ENCODE peak calls at places on chromosomes 4 and X, in seven cellular contexts. F is upper lobe of right lung, S is M059J, G is fibroblast of pulmonary artery, T is HS-27A, R is omental fat pad, Z is aorta. Q is an unnamed sample.

GRCh38 chr4:75916091-75916661 is 13.9 kb upstream of the PPEF2 start:
- DNase-seq in F (no peak), S (peak), G (peak), T (no peak), R (no peak), Z (no peak), Q (no peak)

GRCh38 chrX:44844204-44844603 is 383 bp downstream of the DUSP21 start:
- DNase-seq in F (no peak), S (no peak), G (no peak), T (no peak), R (no peak), Z (no peak), Q (no peak)

GRCh38 chr4:68358988-68359387 is 9.1 kb upstream of the YTHDC1 start:
- DNase-seq in F (no peak), S (no peak), G (no peak), T (no peak), R (no peak), Z (no peak), Q (no peak)

GRCh38 chrX:63993936-63994335 is 208.9 kb upstream of the ARHGEF9 start:
- DNase-seq in F (no peak), S (no peak), G (no peak), T (no peak), R (no peak), Z (no peak), Q (no peak)

GRCh38 chr4:145945431-145946155 is 7.0 kb upstream of the ZNF827 start:
- DNase-seq in F (no peak), S (no peak), G (no peak), T (no peak), R (no peak), Z (no peak), Q (no peak)

GRCh38 chr4:142743071-142743825 is 102.9 kb downstream of the INPP4B start:
- DNase-seq in F (no peak), S (peak), G (peak), T (no peak), R (no peak), Z (no peak), Q (no peak)

GRCh38 chr4:100106982-100107381 is 83.3 kb downstream of the DDIT4L start:
- DNase-seq in F (no peak), S (no peak), G (no peak), T (no peak), R (no peak), Z (no peak), Q (no peak)

GRCh38 chr4:87575408-87575807 is 32.9 kb upstream of the DSPP start:
- DNase-seq in F (no peak), S (no peak), G (peak), T (no peak), R (no peak), Z (no peak), Q (no peak)

GRCh38 chr4:153038493-153039311 is 102.6 kb downstream of the FHDC1 start:
- DNase-seq in F (no peak), S (no peak), G (no peak), T (no peak), R (no peak), Z (no peak), Q (no peak)

GRCh38 chr4:139603576-139604387 is 47.8 kb upstream of the SETD7 start:
- DNase-seq in F (no peak), S (peak), G (peak), T (no peak), R (no peak), Z (no peak), Q (no peak)

GRCh38 chr4:159107203-159107921 is 4.5 kb downstream of the RAPGEF2 start:
- DNase-seq in F (no peak), S (peak), G (no peak), T (no peak), R (no peak), Z (no peak), Q (no peak)

GRCh38 chr4:42555828-42556227 is 101.1 kb downstream of the ATP8A1 start:
- DNase-seq in F (no peak), S (peak), G (peak), T (no peak), R (no peak), Z (no peak), Q (no peak)

GRCh38 chrX:124346877-124347241 is 496 bp downstream of the SH2D1A start:
- DNase-seq in F (no peak), S (no peak), G (no peak), T (no peak), R (no peak), Z (no peak), Q (no peak)

GRCh38 chr4:16270654-16271328 is 44.5 kb upstream of the TAPT1 start:
- DNase-seq in F (no peak), S (peak), G (no peak), T (no peak), R (no peak), Z (no peak), Q (no peak)

GRCh38 chr4:138053601-138054322 is 188.4 kb downstream of the SLC7A11 start:
- DNase-seq in F (no peak), S (peak), G (peak), T (peak), R (no peak), Z (no peak), Q (no peak)

GRCh38 chr4:75724867-75725724 is 719 bp downstream of the USO1 start:
- DNase-seq in F (peak), S (peak), G (peak), T (peak), R (peak), Z (peak), Q (peak)

GRCh38 chr4:19375931-19376330 is 875.8 kb upstream of the SLIT2 start:
- DNase-seq in F (no peak), S (no peak), G (peak), T (no peak), R (no peak), Z (no peak), Q (no peak)

GRCh38 chr4:107991945-107992625 is 2.4 kb downstream of the HADH start:
- DNase-seq in F (no peak), S (no peak), G (peak), T (no peak), R (no peak), Z (no peak), Q (no peak)

GRCh38 chrX:18946157-18946556 is 37.8 kb downstream of the PHKA2 start:
- DNase-seq in F (no peak), S (no peak), G (no peak), T (no peak), R (no peak), Z (no peak), Q (no peak)

GRCh38 chrX:130082244-130083106 is 27.8 kb downstream of the ELF4 start:
- DNase-seq in F (peak), S (no peak), G (no peak), T (no peak), R (no peak), Z (peak), Q (no peak)

GRCh38 chr4:73740353-73740778 is at the start of gene CXCL8:
- DNase-seq in F (no peak), S (peak), G (peak), T (no peak), R (no peak), Z (peak), Q (no peak)